ENCODE peak calls at places on chromosomes 1 and 21, in seven cellular contexts. L is LoVo; S is IMR-90; A is CD4-positive, alpha-beta T cell; E is stimulated activated CD4-positive, alpha-beta T cell treated with anti-CD3 and anti-CD28 coated beads, Interleukin-1b, Interleukin-23, amount 100 ng/mL, for 24 hours; O is CD8-positive, alpha-beta memory T cell; G is mucosa of gallbladder. C is an unnamed sample.

GRCh38 chr1:209870151-209870831 is 42.5 kb downstream of the UTP25 start:
- DNase-seq in L (no peak), S (peak; percentile 13), A (no peak), E (no peak), O (no peak), G (no peak), C (no peak)

GRCh38 chr1:212934050-212934449 is 16.3 kb upstream of the VASH2 start:
- DNase-seq in L (no peak), S (no peak), A (no peak), E (no peak), O (no peak), G (no peak), C (no peak)

GRCh38 chr1:203769505-203770343 is 4.7 kb downstream of the LAX1 start:
- DNase-seq in L (peak; percentile 17), S (peak; percentile 94), A (no peak), E (no peak), O (no peak), G (peak; percentile 87), C (no peak)

GRCh38 chr1:70044832-70045231 is 160.5 kb downstream of the LRRC40 start:
- DNase-seq in L (no peak), S (peak; percentile 79), A (no peak), E (no peak), O (no peak), G (no peak), C (no peak)

GRCh38 chr1:177615251-177615650 is 354.6 kb downstream of the SEC16B start:
- DNase-seq in L (no peak), S (no peak), A (no peak), E (no peak), O (no peak), G (no peak), C (no peak)

GRCh38 chr1:201724039-201724759 is 104.8 kb upstream of the IPO9 start:
- DNase-seq in L (no peak), S (no peak), A (no peak), E (no peak), O (no peak), G (no peak), C (no peak)

GRCh38 chr1:223188618-223189356 is 45.7 kb upstream of the TLR5 start:
- DNase-seq in L (no peak), S (no peak), A (no peak), E (no peak), O (no peak), G (no peak), C (no peak)

GRCh38 chr1:243882276-243882675 is 32.2 kb upstream of the AKT3 start:
- DNase-seq in L (no peak), S (peak; percentile 71), A (no peak), E (no peak), O (no peak), G (no peak), C (no peak)

GRCh38 chr1:203870256-203870655 is 8.9 kb downstream of the SNRPE start:
- DNase-seq in L (no peak), S (peak; percentile 31), A (no peak), E (no peak), O (no peak), G (no peak), C (no peak)

GRCh38 chr1:201463071-201463552 is 5.9 kb downstream of the PHLDA3 start:
- DNase-seq in L (peak; percentile 46), S (no peak), A (no peak), E (no peak), O (no peak), G (no peak), C (no peak)

GRCh38 chr1:234324668-234325225 is 48.5 kb upstream of the COA6 start:
- DNase-seq in L (no peak), S (no peak), A (no peak), E (no peak), O (no peak), G (no peak), C (no peak)

GRCh38 chr1:201759194-201759814 is 69.7 kb upstream of the IPO9 start:
- DNase-seq in L (no peak), S (peak; percentile 59), A (no peak), E (no peak), O (no peak), G (no peak), C (no peak)

GRCh38 chr1:168609133-168609715 is 32.8 kb downstream of the XCL1 start:
- DNase-seq in L (no peak), S (peak; percentile 5), A (no peak), E (no peak), O (no peak), G (no peak), C (no peak)

GRCh38 chr1:190864013-190864610 is 386.4 kb upstream of the BRINP3 start:
- DNase-seq in L (no peak), S (no peak), A (no peak), E (no peak), O (no peak), G (no peak), C (no peak)

GRCh38 chr1:10530756-10531155 is 56.0 kb downstream of the PEX14 start:
- DNase-seq in L (no peak), S (peak; percentile 79), A (no peak), E (no peak), O (no peak), G (no peak), C (no peak)

GRCh38 chr1:150221552-150221951 is 14.4 kb downstream of the ANP32E start:
- DNase-seq in L (no peak), S (peak; percentile 46), A (no peak), E (no peak), O (no peak), G (no peak), C (no peak)

GRCh38 chr1:77218477-77219165 is 609 bp downstream of the PIGK start:
- DNase-seq in L (no peak), S (peak; percentile 27), A (no peak), E (no peak), O (no peak), G (no peak), C (no peak)

GRCh38 chr21:44012474-44013379 is 618 bp downstream of the TRAPPC10 start:
- DNase-seq in L (peak; percentile 58), S (peak; percentile 13), A (peak; percentile 70), E (peak; percentile 42), O (peak; percentile 77), G (peak; percentile 48), C (no peak)

GRCh38 chr1:178330153-178330552 is 166.6 kb downstream of the CLEC20A start:
- DNase-seq in L (no peak), S (no peak), A (no peak), E (no peak), O (no peak), G (no peak), C (no peak)

GRCh38 chr1:207807395-207808321 is 55.8 kb downstream of the CD46 start:
- DNase-seq in L (no peak), S (no peak), A (no peak), E (no peak), O (no peak), G (no peak), C (no peak)

GRCh38 chr1:175597969-175598765 is 145.2 kb downstream of the TNR start:
- DNase-seq in L (no peak), S (peak; percentile 3), A (no peak), E (no peak), O (no peak), G (no peak), C (no peak)

GRCh38 chr1:196355206-196355786 is 252.9 kb downstream of the KCNT2 start:
- DNase-seq in L (peak; percentile 32), S (peak; percentile 25), A (no peak), E (no peak), O (no peak), G (no peak), C (no peak)

GRCh38 chr1:43435146-43436145 is 18.3 kb downstream of the HYI start:
- DNase-seq in L (no peak), S (peak; percentile 57), A (no peak), E (no peak), O (no peak), G (peak; percentile 37), C (no peak)

GRCh38 chr1:48035371-48036141 is 38.4 kb upstream of the TRABD2B start:
- DNase-seq in L (no peak), S (no peak), A (no peak), E (no peak), O (no peak), G (no peak), C (no peak)

GRCh38 chr1:93588206-93588605 is 93.4 kb downstream of the BCAR3 start:
- DNase-seq in L (no peak), S (peak; percentile 54), A (no peak), E (no peak), O (no peak), G (no peak), C (no peak)

GRCh38 chr1:160061376-160062100 is 8.4 kb downstream of the KCNJ10 start:
- DNase-seq in L (no peak), S (no peak), A (no peak), E (no peak), O (no peak), G (no peak), C (no peak)

GRCh38 chr1:176243746-176244145 is 36.7 kb upstream of the COP1 start:
- DNase-seq in L (no peak), S (peak; percentile 62), A (no peak), E (no peak), O (no peak), G (no peak), C (no peak)

GRCh38 chr1:214454619-214455396 is 96.6 kb downstream of the PTPN14 start:
- DNase-seq in L (no peak), S (peak; percentile 91), A (no peak), E (no peak), O (no peak), G (no peak), C (no peak)

GRCh38 chr1:93503816-93504215 is 55.9 kb downstream of the FNBP1L start:
- DNase-seq in L (no peak), S (no peak), A (no peak), E (no peak), O (no peak), G (no peak), C (no peak)

GRCh38 chr1:55623339-55623738 is 408.2 kb upstream of the USP24 start:
- DNase-seq in L (no peak), S (peak; percentile 95), A (no peak), E (no peak), O (no peak), G (peak; percentile 69), C (no peak)

GRCh38 chr1:29754608-29755375 is 518.5 kb downstream of the PTPRU start:
- DNase-seq in L (no peak), S (no peak), A (no peak), E (no peak), O (no peak), G (no peak), C (no peak)

GRCh38 chr1:76203132-76203531 is 128.6 kb downstream of the ST6GALNAC3 start:
- DNase-seq in L (no peak), S (no peak), A (no peak), E (no peak), O (no peak), G (no peak), C (peak; percentile 21)

GRCh38 chr1:2204384-2205190 is 10.0 kb upstream of the FAAP20 start:
- DNase-seq in L (no peak), S (peak; percentile 33), A (no peak), E (no peak), O (no peak), G (peak; percentile 74), C (peak; percentile 73)

GRCh38 chr1:91513160-91513559 is 12.5 kb downstream of the CDC7 start:
- DNase-seq in L (peak; percentile 28), S (peak; percentile 52), A (no peak), E (no peak), O (peak; percentile 19), G (no peak), C (no peak)